ENCODE peak calls at places on chromosomes 1 and 21, in eight cellular contexts. One of them, this sample, is unnamed.

GRCh38 chr1:201404722-201405483 is 5.8 kb upstream of the LAD1 start:
- DNase-seq in cardiac fibroblast: no peak
- DNase-seq in activated naive CD8-positive, alpha-beta T cell treated with anti-CD3 and anti-CD28 coated beads for 36 hours: no peak
- DNase-seq in MCF 10A: no peak
- DNase-seq in right atrium auricular region: no peak
- DNase-seq in C1 segment of cervical spinal cord: no peak
- DNase-seq in cardiac muscle cell: no peak
- DNase-seq in glomerular endothelial cell: no peak
- DNase-seq in this sample: no peak

GRCh38 chr21:42162831-42163510 is 56.0 kb upstream of the ABCG1 start:
- DNase-seq in cardiac fibroblast: peak; percentile 25
- DNase-seq in activated naive CD8-positive, alpha-beta T cell treated with anti-CD3 and anti-CD28 coated beads for 36 hours: no peak
- DNase-seq in MCF 10A: no peak
- DNase-seq in right atrium auricular region: no peak
- DNase-seq in C1 segment of cervical spinal cord: no peak
- DNase-seq in cardiac muscle cell: no peak
- DNase-seq in glomerular endothelial cell: no peak
- DNase-seq in this sample: no peak

GRCh38 chr1:217274927-217275616 is 355.8 kb downstream of the GPATCH2 start:
- DNase-seq in cardiac fibroblast: peak; percentile 84
- DNase-seq in activated naive CD8-positive, alpha-beta T cell treated with anti-CD3 and anti-CD28 coated beads for 36 hours: no peak
- DNase-seq in MCF 10A: peak; percentile 71
- DNase-seq in right atrium auricular region: no peak
- DNase-seq in C1 segment of cervical spinal cord: no peak
- DNase-seq in cardiac muscle cell: no peak
- DNase-seq in glomerular endothelial cell: no peak
- DNase-seq in this sample: no peak

GRCh38 chr1:3852711-3853498 is 4.1 kb downstream of the CEP104 start:
- DNase-seq in cardiac fibroblast: no peak
- DNase-seq in activated naive CD8-positive, alpha-beta T cell treated with anti-CD3 and anti-CD28 coated beads for 36 hours: no peak
- DNase-seq in MCF 10A: no peak
- DNase-seq in right atrium auricular region: no peak
- DNase-seq in C1 segment of cervical spinal cord: no peak
- DNase-seq in cardiac muscle cell: no peak
- DNase-seq in glomerular endothelial cell: no peak
- DNase-seq in this sample: no peak

GRCh38 chr1:21669033-21669286 is 197 bp downstream of the RAP1GAP start:
- DNase-seq in cardiac fibroblast: no peak
- DNase-seq in activated naive CD8-positive, alpha-beta T cell treated with anti-CD3 and anti-CD28 coated beads for 36 hours: no peak
- DNase-seq in MCF 10A: no peak
- DNase-seq in right atrium auricular region: no peak
- DNase-seq in C1 segment of cervical spinal cord: no peak
- DNase-seq in cardiac muscle cell: no peak
- DNase-seq in glomerular endothelial cell: no peak
- DNase-seq in this sample: no peak

GRCh38 chr21:32978346-32979270 is 47.1 kb upstream of the OLIG2 start:
- DNase-seq in cardiac fibroblast: no peak
- DNase-seq in activated naive CD8-positive, alpha-beta T cell treated with anti-CD3 and anti-CD28 coated beads for 36 hours: no peak
- DNase-seq in MCF 10A: no peak
- DNase-seq in right atrium auricular region: no peak
- DNase-seq in C1 segment of cervical spinal cord: no peak
- DNase-seq in cardiac muscle cell: no peak
- DNase-seq in glomerular endothelial cell: no peak
- DNase-seq in this sample: no peak

GRCh38 chr1:24102966-24103365 is 9.0 kb downstream of the MYOM3 start:
- DNase-seq in cardiac fibroblast: no peak
- DNase-seq in activated naive CD8-positive, alpha-beta T cell treated with anti-CD3 and anti-CD28 coated beads for 36 hours: no peak
- DNase-seq in MCF 10A: no peak
- DNase-seq in right atrium auricular region: no peak
- DNase-seq in C1 segment of cervical spinal cord: no peak
- DNase-seq in cardiac muscle cell: no peak
- DNase-seq in glomerular endothelial cell: no peak
- DNase-seq in this sample: no peak

GRCh38 chr1:33784876-33785275 is 79.0 kb upstream of the HMGB4 start:
- DNase-seq in cardiac fibroblast: no peak
- DNase-seq in activated naive CD8-positive, alpha-beta T cell treated with anti-CD3 and anti-CD28 coated beads for 36 hours: no peak
- DNase-seq in MCF 10A: no peak
- DNase-seq in right atrium auricular region: no peak
- DNase-seq in C1 segment of cervical spinal cord: no peak
- DNase-seq in cardiac muscle cell: no peak
- DNase-seq in glomerular endothelial cell: no peak
- DNase-seq in this sample: no peak

GRCh38 chr1:85463666-85464496 is 1.1 kb downstream of the DDAH1 start:
- DNase-seq in cardiac fibroblast: peak; percentile 52
- DNase-seq in activated naive CD8-positive, alpha-beta T cell treated with anti-CD3 and anti-CD28 coated beads for 36 hours: no peak
- DNase-seq in MCF 10A: peak; percentile 22
- DNase-seq in right atrium auricular region: no peak
- DNase-seq in C1 segment of cervical spinal cord: no peak
- DNase-seq in cardiac muscle cell: no peak
- DNase-seq in glomerular endothelial cell: no peak
- DNase-seq in this sample: no peak

GRCh38 chr1:156663178-156663577 is 14.0 kb downstream of the NES start:
- DNase-seq in cardiac fibroblast: peak; percentile 65
- DNase-seq in activated naive CD8-positive, alpha-beta T cell treated with anti-CD3 and anti-CD28 coated beads for 36 hours: no peak
- DNase-seq in MCF 10A: peak; percentile 35
- DNase-seq in right atrium auricular region: peak; percentile 76
- DNase-seq in C1 segment of cervical spinal cord: no peak
- DNase-seq in cardiac muscle cell: peak; percentile 61
- DNase-seq in glomerular endothelial cell: no peak
- DNase-seq in this sample: no peak

GRCh38 chr1:25009675-25010262 is 79.7 kb upstream of the RUNX3 start:
- DNase-seq in cardiac fibroblast: no peak
- DNase-seq in activated naive CD8-positive, alpha-beta T cell treated with anti-CD3 and anti-CD28 coated beads for 36 hours: peak; percentile 57
- DNase-seq in MCF 10A: no peak
- DNase-seq in right atrium auricular region: no peak
- DNase-seq in C1 segment of cervical spinal cord: no peak
- DNase-seq in cardiac muscle cell: no peak
- DNase-seq in glomerular endothelial cell: no peak
- DNase-seq in this sample: no peak

GRCh38 chr1:198549863-198550262 is 9.4 kb upstream of the ATP6V1G3 start:
- DNase-seq in cardiac fibroblast: no peak
- DNase-seq in activated naive CD8-positive, alpha-beta T cell treated with anti-CD3 and anti-CD28 coated beads for 36 hours: no peak
- DNase-seq in MCF 10A: no peak
- DNase-seq in right atrium auricular region: no peak
- DNase-seq in C1 segment of cervical spinal cord: no peak
- DNase-seq in cardiac muscle cell: no peak
- DNase-seq in glomerular endothelial cell: no peak
- DNase-seq in this sample: no peak

GRCh38 chr1:27149084-27149483 is 5.8 kb downstream of the SLC9A1 start:
- DNase-seq in cardiac fibroblast: no peak
- DNase-seq in activated naive CD8-positive, alpha-beta T cell treated with anti-CD3 and anti-CD28 coated beads for 36 hours: no peak
- DNase-seq in MCF 10A: no peak
- DNase-seq in right atrium auricular region: no peak
- DNase-seq in C1 segment of cervical spinal cord: no peak
- DNase-seq in cardiac muscle cell: no peak
- DNase-seq in glomerular endothelial cell: no peak
- DNase-seq in this sample: no peak

GRCh38 chr1:45093334-45093733 is 81.3 kb downstream of the UROD start:
- DNase-seq in cardiac fibroblast: no peak
- DNase-seq in activated naive CD8-positive, alpha-beta T cell treated with anti-CD3 and anti-CD28 coated beads for 36 hours: no peak
- DNase-seq in MCF 10A: no peak
- DNase-seq in right atrium auricular region: no peak
- DNase-seq in C1 segment of cervical spinal cord: no peak
- DNase-seq in cardiac muscle cell: no peak
- DNase-seq in glomerular endothelial cell: no peak
- DNase-seq in this sample: no peak

This sample was measured in activated CD4-positive, alpha-beta T cell treated with anti-CD3 and anti-CD28 coated beads, Interleukin-2, amount 50 U/mL, for 1 hour.